ENCODE peak calls at places on chromosomes 2 and 18, in five cellular contexts. P is NCI-H1092 treated with DMSO at 0.1 percent for 48 hours, F is foreskin fibroblast, S is heart left ventricle, U is SK-MEL-5. V is an unnamed sample.

GRCh38 chr18:76467371-76468190 is 27.5 kb downstream of the ZNF516 start:
- DNase-seq in P (no peak), U (no peak), S (no peak), F (peak), V (no peak)

GRCh38 chr2:5692561-5693287 is 540 bp downstream of the SOX11 start:
- DNase-seq in F (peak), S (no peak), P (peak), U (no peak), V (peak)

GRCh38 chr2:155733091-155733870 is 599.2 kb downstream of the NR4A2 start:
- DNase-seq in P (no peak), F (no peak), S (no peak), U (no peak), V (no peak)

GRCh38 chr2:105570757-105571156 is 171.9 kb upstream of the FHL2 start:
- DNase-seq in F (no peak), S (no peak), P (no peak), U (no peak), V (no peak)

GRCh38 chr2:216904974-216905373 is 45.1 kb upstream of the TNP1 start:
- DNase-seq in S (no peak), P (no peak), F (no peak), U (no peak), V (no peak)

GRCh38 chr2:85751627-85752026 is 2.2 kb upstream of the ATOH8 start:
- DNase-seq in P (no peak), F (no peak), S (no peak), U (no peak), V (no peak)

GRCh38 chr18:79481041-79481790 is 85.5 kb downstream of the NFATC1 start:
- DNase-seq in S (peak), F (no peak), P (no peak), U (no peak), V (no peak)

GRCh38 chr2:85504434-85505261 is 34.3 kb upstream of the MAT2A start:
- DNase-seq in U (peak), S (no peak), P (peak), F (peak), V (peak)

GRCh38 chr2:233414273-233414654 is 60.0 kb downstream of the DGKD start:
- DNase-seq in S (no peak), U (no peak), F (peak), P (no peak), V (no peak)

GRCh38 chr2:218849721-218850120 is 9.9 kb upstream of the WNT6 start:
- DNase-seq in S (no peak), F (no peak), U (no peak), P (no peak), V (no peak)

GRCh38 chr2:121529439-121530209 is 1.1 kb upstream of the RNU4ATAC start:
- DNase-seq in F (peak), P (peak), S (peak), U (peak), V (peak)

GRCh38 chr18:62808116-62808515 is 92.8 kb downstream of the PHLPP1 start:
- DNase-seq in F (no peak), U (no peak), S (no peak), P (no peak), V (no peak)

GRCh38 chr18:23458830-23459529 is 5.9 kb downstream of the RIOK3 start:
- DNase-seq in U (no peak), P (no peak), S (no peak), F (no peak), V (no peak)

V was measured in brain microvascular endothelial cell.